ENCODE peak calls at places on chromosomes 3 and 15, in five cellular contexts. N, E, W, Z and O are unnamed samples.

GRCh38 chr15:65376767-65377104 is 1.1 kb downstream of the IGDCC3 start:
- DNase-seq in W (no peak), E (no peak), Z (no peak), N (no peak), O (no peak)

GRCh38 chr15:89946681-89947313 is 34.0 kb upstream of the ARPIN start:
- DNase-seq in Z (no peak), W (no peak), N (no peak), E (no peak), O (no peak)

GRCh38 chr3:155871746-155872158 is 1.3 kb downstream of the GMPS start:
- DNase-seq in Z (no peak), E (no peak), W (no peak), N (peak; percentile 23), O (no peak)

GRCh38 chr3:189294649-189295048 is 122.9 kb downstream of the TPRG1 start:
- DNase-seq in N (no peak), E (no peak), W (no peak), Z (no peak), O (no peak)

GRCh38 chr3:156449712-156450574 is 105.0 kb downstream of the SSR3 start:
- DNase-seq in Z (no peak), N (peak; percentile 41), W (no peak), E (no peak), O (no peak)

GRCh38 chr15:101206173-101206572 is 45.7 kb downstream of the CHSY1 start:
- DNase-seq in N (no peak), E (no peak), W (no peak), Z (no peak), O (no peak)

GRCh38 chr3:192641911-192642310 is 85.4 kb downstream of the FGF12 start:
- DNase-seq in N (no peak), Z (no peak), E (no peak), W (no peak), O (no peak)

GRCh38 chr3:195140816-195141793 is 129.9 kb downstream of the XXYLT1 start:
- DNase-seq in Z (no peak), W (no peak), N (no peak), E (no peak), O (no peak)

GRCh38 chr3:138729279-138729678 is 105.4 kb downstream of the PIK3CB start:
- DNase-seq in Z (no peak), E (no peak), N (no peak), W (no peak), O (no peak)

GRCh38 chr3:62874398-62875102 is 666 bp downstream of the CADPS start:
- DNase-seq in N (peak; percentile 61), E (no peak), W (no peak), Z (no peak), O (no peak)

GRCh38 chr3:181872887-181873286 is 161.2 kb downstream of the SOX2 start:
- DNase-seq in Z (no peak), W (no peak), E (no peak), N (no peak), O (no peak)

GRCh38 chr3:122409392-122409791 is 6.5 kb downstream of the WDR5B start:
- DNase-seq in N (no peak), W (no peak), E (no peak), Z (no peak), O (no peak)

GRCh38 chr3:68256635-68257034 is 602.2 kb upstream of the SUCLG2 start:
- DNase-seq in W (no peak), E (no peak), N (peak; percentile 4), Z (peak; percentile 11), O (no peak)